ENCODE peak calls at places on chromosomes 3 and 15, in ten cellular contexts. E is A673; D is Panc1; B is Peyer's patch; L is stomach; H is HCT116; Y is kidney; M is upper lobe of right lung; T is fibroblast of lung; R is CD8-positive, alpha-beta memory T cell. Z is an unnamed sample. For H3K36me3, the result is how much of the 10 kb centered on the place peaks cover.

GRCh38 chr3:165355316-165355715 is 159.1 kb upstream of the SLITRK3 start:
- DNase-seq in E (no peak), D (no peak), B (no peak), L (no peak), H (no peak), Y (no peak), M (no peak), T (no peak), R (no peak), Z (no peak)

GRCh38 chr15:31327674-31328424 is 1.2 kb downstream of the KLF13 start:
- DNase-seq in E (peak), D (no peak), B (peak), L (peak), H (no peak), Y (peak), M (peak), T (peak), R (peak), Z (peak)

GRCh38 chr3:131216801-131217200 is 164.8 kb upstream of the NUDT16 start:
- DNase-seq in E (peak), D (no peak), B (no peak), L (peak), H (peak), Y (no peak), M (no peak), T (peak), R (no peak), Z (no peak)

GRCh38 chr3:72890166-72890925 is 2.5 kb downstream of the GXYLT2 start:
- DNase-seq in E (no peak), D (no peak), B (no peak), L (no peak), H (no peak), Y (no peak), M (no peak), T (no peak), R (no peak), Z (no peak)

GRCh38 chr15:48696627-48697312 is 51.3 kb upstream of the FBN1 start:
- DNase-seq in E (peak), D (no peak), B (no peak), L (no peak), H (no peak), Y (no peak), M (no peak), T (no peak), R (no peak), Z (no peak)

GRCh38 chr3:194787072-194787471 is 101.4 kb downstream of the FAM43A start:
- DNase-seq in E (no peak), D (no peak), B (no peak), L (no peak), H (no peak), Y (no peak), M (no peak), T (no peak), R (no peak), Z (no peak)

GRCh38 chr3:32098528-32098927 is 7.9 kb upstream of the GPD1L start:
- DNase-seq in E (no peak), D (no peak), B (no peak), L (no peak), H (no peak), Y (no peak), M (no peak), T (no peak), R (no peak), Z (no peak)

GRCh38 chr15:92914768-92915221 is 14.7 kb downstream of the CHD2 start:
- DNase-seq in E (no peak), D (no peak), B (no peak), L (no peak), H (no peak), Y (no peak), M (no peak), T (no peak), R (peak), Z (no peak)

GRCh38 chr3:134992586-134992985 is 197.5 kb downstream of the EPHB1 start:
- DNase-seq in E (no peak), D (no peak), B (no peak), L (no peak), H (no peak), Y (no peak), M (no peak), T (no peak), R (no peak), Z (no peak)

GRCh38 chr3:183975981-183976662 is 41.6 kb downstream of the ABCC5 start:
- DNase-seq in E (peak), D (no peak), B (no peak), L (no peak), H (no peak), Y (no peak), M (no peak), T (peak), R (no peak), Z (no peak)

GRCh38 chr15:44381223-44381622 is 46.2 kb upstream of the CTDSPL2 start:
- DNase-seq in E (no peak), D (no peak), B (no peak), L (no peak), H (no peak), Y (no peak), M (no peak), T (peak), R (no peak), Z (no peak)

GRCh38 chr3:294096-294495 is 97.5 kb downstream of the CHL1 start:
- DNase-seq in E (no peak), D (no peak), B (no peak), L (no peak), H (no peak), Y (no peak), M (no peak), T (no peak), R (no peak), Z (no peak)

GRCh38 chr3:189718215-189718614 is 87.0 kb downstream of the TP63 start:
- DNase-seq in E (no peak), D (no peak), B (no peak), L (no peak), H (no peak), Y (no peak), M (no peak), T (no peak), R (no peak), Z (no peak)

GRCh38 chr15:65286069-65286703 is 497 bp downstream of the PARP16 start:
- DNase-seq in E (peak), D (no peak), B (peak), L (peak), H (no peak), Y (peak), M (no peak), T (peak), R (no peak), Z (no peak)

GRCh38 chr3:109023656-109024254 is 70.1 kb upstream of the GUCA1C start:
- DNase-seq in E (peak), D (no peak), B (no peak), L (peak), H (peak), Y (no peak), M (no peak), T (peak), R (peak), Z (no peak)

GRCh38 chr15:100771745-100772144 is 107.9 kb upstream of the ALDH1A3 start:
- DNase-seq in E (no peak), D (no peak), B (no peak), L (no peak), H (no peak), Y (no peak), M (peak), T (no peak), R (no peak), Z (peak)

GRCh38 chr3:157023211-157023610 is 136.7 kb downstream of the CCNL1 start:
- DNase-seq in E (no peak), D (no peak), B (no peak), L (no peak), H (no peak), Y (no peak), M (no peak), T (no peak), R (no peak), Z (no peak)

GRCh38 chr3:66604476-66604875 is 103.7 kb upstream of the LRIG1 start:
- DNase-seq in E (no peak), D (no peak), B (no peak), L (no peak), H (no peak), Y (no peak), M (no peak), T (no peak), R (no peak), Z (no peak)

GRCh38 chr3:133464573-133464972 is 64.7 kb downstream of the BFSP2 start:
- DNase-seq in E (peak), D (no peak), B (no peak), L (no peak), H (no peak), Y (no peak), M (no peak), T (peak), R (no peak), Z (no peak)

GRCh38 chr3:4904801-4905695 is 74.2 kb upstream of the BHLHE40 start:
- DNase-seq in E (peak), D (no peak), B (no peak), L (no peak), H (no peak), Y (no peak), M (no peak), T (peak), R (no peak), Z (no peak)

GRCh38 chr3:138373695-138374094 is 25.3 kb downstream of the MRAS start:
- DNase-seq in E (no peak), D (no peak), B (no peak), L (no peak), H (no peak), Y (no peak), M (peak), T (no peak), R (no peak), Z (peak)

GRCh38 chr3:114519415-114519814 is 225.6 kb downstream of the TIGIT start:
- DNase-seq in E (peak), D (no peak), B (no peak), L (no peak), H (no peak), Y (no peak), M (no peak), T (peak), R (no peak), Z (no peak)

GRCh38 chr3:23442598-23443383 is 239.7 kb downstream of the UBE2E2 start:
- DNase-seq in E (no peak), D (no peak), B (no peak), L (no peak), H (no peak), Y (no peak), M (no peak), T (peak), R (no peak), Z (no peak)

GRCh38 chr3:101144080-101144479 is 150.9 kb upstream of the ABI3BP start:
- DNase-seq in E (no peak), D (no peak), B (no peak), L (no peak), H (no peak), Y (no peak), M (no peak), T (no peak), R (no peak), Z (no peak)

GRCh38 chr3:101143002-101143401 is 149.8 kb upstream of the ABI3BP start:
- DNase-seq in E (no peak), D (no peak), B (no peak), L (no peak), H (no peak), Y (no peak), M (no peak), T (no peak), R (no peak), Z (no peak)

GRCh38 chr3:101138817-101139216 is 145.6 kb upstream of the ABI3BP start:
- DNase-seq in E (no peak), D (no peak), B (no peak), L (no peak), H (no peak), Y (no peak), M (no peak), T (no peak), R (no peak), Z (no peak)

GRCh38 chr3:101142160-101142559 is 148.9 kb upstream of the ABI3BP start:
- DNase-seq in E (no peak), D (no peak), B (no peak), L (no peak), H (no peak), Y (no peak), M (no peak), T (no peak), R (no peak), Z (no peak)

GRCh38 chr3:101141135-101141534 is 147.9 kb upstream of the ABI3BP start:
- DNase-seq in E (peak), D (no peak), B (no peak), L (no peak), H (no peak), Y (no peak), M (no peak), T (no peak), R (no peak), Z (no peak)
- H3K36me3 ChIP-seq in E (under half), D (under half), B (under half), L (under half), H (under half), Y (under half), M (under half), T (under half), R (under half), Z (under half)

GRCh38 chr3:50156991-50157493 is 1.9 kb downstream of the SEMA3F start:
- DNase-seq in E (no peak), D (no peak), B (peak), L (peak), H (no peak), Y (no peak), M (no peak), T (peak), R (no peak), Z (no peak)

GRCh38 chr3:50157821-50158556 is 2.9 kb downstream of the SEMA3F start:
- DNase-seq in E (no peak), D (no peak), B (no peak), L (no peak), H (no peak), Y (no peak), M (no peak), T (no peak), R (no peak), Z (no peak)

GRCh38 chr3:50155491-50155878 is 361 bp downstream of the SEMA3F start:
- DNase-seq in E (no peak), D (no peak), B (no peak), L (no peak), H (no peak), Y (no peak), M (no peak), T (no peak), R (no peak), Z (no peak)

GRCh38 chr3:50155891-50156290 is 767 bp downstream of the SEMA3F start:
- DNase-seq in E (no peak), D (no peak), B (no peak), L (no peak), H (no peak), Y (no peak), M (no peak), T (no peak), R (no peak), Z (no peak)

DNA sequence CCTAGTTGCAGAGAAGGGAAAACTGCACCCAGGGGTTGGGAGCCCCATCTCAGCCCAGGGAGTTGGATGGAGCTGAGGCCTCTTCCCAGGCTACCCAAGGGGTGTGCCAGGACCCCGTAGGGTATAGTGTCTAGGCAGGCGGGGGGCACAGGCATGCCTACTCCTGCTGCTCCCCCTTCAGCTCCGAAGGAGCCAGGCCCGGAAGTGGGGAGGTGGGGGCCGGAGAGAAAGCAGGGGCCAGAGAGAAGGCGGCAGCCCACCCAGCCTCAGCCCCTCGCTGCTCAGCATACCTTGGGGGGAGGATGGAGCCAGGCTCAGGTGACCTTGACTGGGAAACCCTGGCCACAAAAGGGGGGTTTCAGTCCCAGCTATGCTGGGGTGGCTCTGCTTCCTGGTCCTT is 1.4 kb downstream of the SEMA3F start:
- DNase-seq in E (no peak), D (no peak), B (no peak), L (no peak), H (no peak), Y (no peak), M (no peak), T (no peak), R (no peak), Z (no peak)
- H3K4me3 ChIP-seq in E (peak), D (peak), B (no peak), L (peak), H (peak), Y (peak), M (peak), T (peak), R (no peak), Z (peak)

GRCh38 chr3:191357909-191358308 is 27.6 kb upstream of the UTS2B start:
- DNase-seq in E (no peak), D (no peak), B (no peak), L (no peak), H (no peak), Y (no peak), M (no peak), T (no peak), R (no peak), Z (no peak)
- H3K36me3 ChIP-seq in E (under half), D (under half), B (under half), L (half or more), H (under half), Y (under half), M (half or more), T (under half), R (under half), Z (half or more)

GRCh38 chr3:129597792-129598381 is 8.6 kb downstream of the PLXND1 start:
- DNase-seq in E (no peak), D (no peak), B (no peak), L (no peak), H (no peak), Y (no peak), M (no peak), T (peak), R (no peak), Z (no peak)
- H3K4me3 ChIP-seq in E (no peak), D (no peak), B (no peak), L (no peak), H (no peak), Y (no peak), M (no peak), T (no peak), R (no peak), Z (no peak)